ENCODE peak calls at places on chromosomes 16 and 17, in six cellular contexts. V, C, F, L, S and T are unnamed samples.

GRCh38 chr17:41689497-41690299 is 1.0 kb downstream of the EIF1 start:
- DNase-seq in V (no peak), C (no peak), F (no peak), L (peak), S (peak), T (no peak)

GRCh38 chr16:74325331-74325730 is 28.7 kb downstream of the PSMD7 start:
- DNase-seq in V (no peak), C (no peak), F (no peak), L (no peak), S (no peak), T (no peak)

GRCh38 chr16:3065742-3066439 is 451 bp downstream of the IL32 start:
- DNase-seq in V (no peak), C (no peak), F (peak), L (no peak), S (no peak), T (no peak)

GRCh38 chr16:17776888-17777287 is 306.1 kb upstream of the XYLT1 start:
- DNase-seq in V (no peak), C (no peak), F (no peak), L (no peak), S (no peak), T (no peak)

GRCh38 chr16:83348991-83349390 is 458.8 kb upstream of the HSBP1 start:
- DNase-seq in V (no peak), C (no peak), F (no peak), L (peak), S (no peak), T (no peak)

GRCh38 chr16:23423496-23424049 is 29.4 kb downstream of the COG7 start:
- DNase-seq in V (no peak), C (no peak), F (peak), L (peak), S (peak), T (peak)

GRCh38 chr17:43371227-43371821 is 27.5 kb upstream of the ARL4D start:
- DNase-seq in V (no peak), C (no peak), F (no peak), L (no peak), S (no peak), T (no peak)

GRCh38 chr16:68401871-68402747 is 46.2 kb downstream of the SMPD3 start:
- DNase-seq in V (no peak), C (no peak), F (no peak), L (peak), S (peak), T (no peak)

GRCh38 chr16:24167129-24167528 is 89.0 kb upstream of the CACNG3 start:
- DNase-seq in V (no peak), C (no peak), F (no peak), L (no peak), S (no peak), T (no peak)

GRCh38 chr17:4881761-4882555 is 17.4 kb upstream of the C17orf107 start:
- DNase-seq in V (peak), C (peak), F (peak), L (peak), S (peak), T (peak)

GRCh38 chr17:31967643-31968042 is 30.8 kb downstream of the SUZ12 start:
- DNase-seq in V (no peak), C (no peak), F (no peak), L (no peak), S (no peak), T (no peak)